ENCODE peak calls at places on chromosomes 7 and 10, in nine cellular contexts. G is IMR-90, K is HepG2, N is keratinocyte, E is neural progenitor cell, W is fibroblast of lung, T is H9, X is GM23338, Z is K562. B is an unnamed sample.

GRCh38 chr7:5457245-5457735 is 33.7 kb upstream of the TNRC18 start:
- DNase-seq in G (no peak), K (no peak), N (no peak), E (no peak), W (no peak), T (no peak), X (no peak), Z (no peak), B (no peak)

GRCh38 chr10:45429790-45430189 is 55.8 kb downstream of the ALOX5 start:
- DNase-seq in G (no peak), K (no peak), N (no peak), E (no peak), W (no peak), T (no peak), X (no peak), Z (no peak), B (no peak)

GRCh38 chr7:39554583-39555140 is 11.5 kb upstream of the YAE1 start:
- DNase-seq in G (no peak), K (no peak), N (no peak), E (no peak), W (peak; percentile 5), T (no peak), X (no peak), Z (no peak), B (no peak)

GRCh38 chr10:60531006-60531405 is 141.3 kb upstream of the ANK3 start:
- DNase-seq in G (no peak), K (no peak), N (no peak), E (no peak), W (no peak), T (no peak), X (no peak), Z (no peak), B (no peak)

GRCh38 chr7:1666779-1667565 is 3.1 kb upstream of the ELFN1 start:
- DNase-seq in G (no peak), K (no peak), N (no peak), E (peak; percentile 52), W (no peak), T (peak; percentile 36), X (peak; percentile 28), Z (no peak), B (no peak)

GRCh38 chr10:113142601-113143000 is 192.6 kb downstream of the TCF7L2 start:
- DNase-seq in G (no peak), K (no peak), N (no peak), E (no peak), W (no peak), T (no peak), X (no peak), Z (no peak), B (no peak)

GRCh38 chr7:117816727-117817126 is 56.5 kb downstream of the CTTNBP2 start:
- DNase-seq in G (peak; percentile 74), K (no peak), N (no peak), E (no peak), W (peak; percentile 47), T (no peak), X (no peak), Z (no peak), B (no peak)

GRCh38 chr10:21042536-21042935 is 145.4 kb upstream of the NEBL start:
- DNase-seq in G (no peak), K (no peak), N (no peak), E (no peak), W (no peak), T (no peak), X (no peak), Z (no peak), B (no peak)

GRCh38 chr7:70154521-70155180 is 556.4 kb downstream of the AUTS2 start:
- DNase-seq in G (no peak), K (no peak), N (no peak), E (no peak), W (no peak), T (no peak), X (no peak), Z (no peak), B (no peak)

GRCh38 chr7:135557455-135558336 is at the start of gene NUP205:
- DNase-seq in G (peak; percentile 85), K (peak; percentile 79), N (no peak), E (peak; percentile 81), W (peak; percentile 92), T (peak; percentile 78), X (peak; percentile 86), Z (peak; percentile 84), B (peak; percentile 75)

GRCh38 chr10:71964669-71965515 is 697 bp downstream of the CHST3 start:
- DNase-seq in G (peak; percentile 76), K (no peak), N (no peak), E (peak; percentile 57), W (peak; percentile 73), T (peak; percentile 54), X (peak; percentile 67), Z (no peak), B (peak; percentile 63)

GRCh38 chr7:30998180-30998579 is 34.4 kb downstream of the GHRHR start:
- DNase-seq in G (no peak), K (no peak), N (no peak), E (no peak), W (no peak), T (no peak), X (no peak), Z (no peak), B (no peak)

GRCh38 chr7:28666144-28666543 is 253.8 kb downstream of the CREB5 start:
- DNase-seq in G (peak; percentile 69), K (no peak), N (peak; percentile 83), E (no peak), W (peak; percentile 12), T (no peak), X (no peak), Z (no peak), B (peak; percentile 62)

GRCh38 chr7:114405427-114405826 is 9.2 kb upstream of the FOXP2 start:
- DNase-seq in G (no peak), K (peak; percentile 30), N (no peak), E (peak; percentile 9), W (peak; percentile 58), T (no peak), X (peak; percentile 38), Z (no peak), B (no peak)

GRCh38 chr7:128672927-128673517 is 930 bp downstream of the GARIN1A start:
- DNase-seq in G (peak; percentile 24), K (no peak), N (no peak), E (peak; percentile 70), W (peak; percentile 24), T (peak; percentile 80), X (peak; percentile 82), Z (peak; percentile 42), B (no peak)

DNA sequence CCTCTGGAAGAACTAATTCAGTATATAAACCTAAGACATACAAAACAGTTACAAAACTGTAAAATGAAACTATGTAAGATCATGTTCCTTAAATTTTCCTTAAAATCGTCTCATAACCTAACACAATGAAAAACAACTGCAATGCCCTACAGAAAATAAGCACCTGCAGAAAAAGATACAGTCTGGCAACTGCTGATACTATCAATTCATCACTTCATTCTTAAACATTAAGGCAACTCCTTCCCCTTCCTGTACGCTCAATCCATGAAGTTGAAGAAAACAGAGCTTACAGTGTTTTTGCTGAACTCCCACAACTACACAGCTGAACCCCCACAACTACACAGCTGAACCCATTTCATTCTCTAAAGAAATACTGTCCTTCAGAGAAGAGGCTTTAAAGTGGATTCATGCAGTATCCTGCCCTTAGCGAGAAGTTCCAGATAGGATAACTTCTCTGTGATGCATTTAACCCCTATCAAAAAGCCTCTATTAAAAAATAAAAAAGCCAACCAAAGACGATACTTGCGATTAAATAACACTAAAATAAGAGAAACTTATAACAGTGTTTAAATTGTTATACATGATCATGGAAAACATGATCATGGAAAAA is 50.0 kb downstream of the JMJD1C start:
- DNase-seq in G (no peak), K (no peak), N (no peak), E (no peak), W (no peak), T (no peak), X (no peak), Z (no peak), B (no peak)
- H3K4me2 ChIP-seq in G (peak overlapping the region; percentile 78), K (no peak overlapping the region), N (no peak overlapping the region), E (no peak overlapping the region), W (peak overlapping the region; percentile 67), T (no peak overlapping the region), X (no peak overlapping the region), Z (no peak overlapping the region), B (no peak overlapping the region)

GRCh38 chr7:105649727-105650381 is 68.6 kb upstream of the EFCAB10 start:
- DNase-seq in G (peak; percentile 75), K (no peak), N (no peak), E (no peak), W (peak; percentile 63), T (no peak), X (no peak), Z (no peak), B (no peak)
- H4K20me1 ChIP-seq in G (peaks cover 7% of the 10 kb centered on the region), K (no peaks in the 10 kb centered on the region), N (peaks cover 2% of the 10 kb centered on the region), E (peaks cover 44% of the 10 kb centered on the region), W (no peaks in the 10 kb centered on the region), T (no peaks in the 10 kb centered on the region), X (no peaks in the 10 kb centered on the region), Z (peaks cover 11% of the 10 kb centered on the region), B (no peaks in the 10 kb centered on the region)

GRCh38 chr10:99678921-99679320 is 19.6 kb downstream of the ENTPD7 start:
- DNase-seq in G (no peak), K (no peak), N (no peak), E (no peak), W (no peak), T (no peak), X (no peak), Z (no peak), B (no peak)

GRCh38 chr10:99673492-99673891 is 14.2 kb downstream of the ENTPD7 start:
- DNase-seq in G (no peak), K (peak; percentile 78), N (no peak), E (no peak), W (no peak), T (no peak), X (no peak), Z (no peak), B (no peak)

GRCh38 chr10:99674762-99675161 is 15.5 kb downstream of the ENTPD7 start:
- DNase-seq in G (no peak), K (no peak), N (no peak), E (no peak), W (no peak), T (no peak), X (no peak), Z (no peak), B (no peak)

GRCh38 chr10:99676895-99677294 is 17.6 kb downstream of the ENTPD7 start:
- DNase-seq in G (peak; percentile 10), K (no peak), N (no peak), E (no peak), W (no peak), T (no peak), X (no peak), Z (no peak), B (no peak)

GRCh38 chr10:99676435-99676834 is 17.1 kb downstream of the ENTPD7 start:
- DNase-seq in G (peak; percentile 94), K (no peak), N (no peak), E (no peak), W (peak; percentile 79), T (no peak), X (no peak), Z (no peak), B (no peak)
- H3K4me2 ChIP-seq in G (peak overlapping the region; percentile 75), K (no peak overlapping the region), N (no peak overlapping the region), E (no peak overlapping the region), W (no peak overlapping the region), T (no peak overlapping the region), X (no peak overlapping the region), Z (no peak overlapping the region), B (no peak overlapping the region)

DNA sequence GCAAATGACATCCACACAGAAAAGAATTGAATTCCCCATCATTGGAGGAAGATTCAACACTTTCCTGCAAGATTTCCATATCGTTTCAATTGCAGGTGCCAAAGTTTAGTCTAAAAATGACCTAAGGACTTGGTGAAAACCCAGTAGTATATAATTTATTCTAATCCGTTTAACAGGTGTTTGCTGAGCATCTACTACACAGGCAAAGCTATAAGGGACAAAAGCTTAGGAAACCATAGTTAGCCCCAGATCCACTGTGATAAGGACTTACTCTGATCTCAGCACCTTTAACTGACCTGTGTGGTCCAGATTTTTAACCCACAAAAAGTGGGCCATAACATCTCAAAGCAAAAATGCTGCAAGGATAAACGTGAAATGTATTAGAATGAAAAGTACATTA is 19.1 kb downstream of the UBE2H start:
- DNase-seq in G (no peak), K (no peak), N (no peak), E (no peak), W (no peak), T (no peak), X (no peak), Z (no peak), B (no peak)
- H4K20me1 ChIP-seq in G (peaks cover 32% of the 10 kb centered on the region), K (peaks cover 17% of the 10 kb centered on the region), N (no peaks in the 10 kb centered on the region), E (peaks cover 69% of the 10 kb centered on the region), W (no peaks in the 10 kb centered on the region), T (no peaks in the 10 kb centered on the region), X (peaks cover 13% of the 10 kb centered on the region), Z (no peaks in the 10 kb centered on the region), B (peaks cover 26% of the 10 kb centered on the region)

B was measured in PC-9.